ENCODE peak calls at places on chromosomes 3 and 15, in seven cellular contexts. F is stimulated activated CD8-positive, alpha-beta memory T cell treated with anti-CD3 and anti-CD28 coated beads, Interleukin-2, amount 100 ng/mL, for 1 hour; H is anterior cingulate cortex; D is EL; B is globus pallidus; E is T-helper 9 cell; W is neural progenitor cell. S is an unnamed sample.

GRCh38 chr15:33994005-33994615 is 25.8 kb downstream of the CHRM5 start:
- DNase-seq in F (no peak), D (peak; percentile 26), B (no peak), W (peak; percentile 56), E (no peak), H (no peak), S (peak; percentile 60)

GRCh38 chr3:148211725-148212124 is 486.0 kb upstream of the AGTR1 start:
- DNase-seq in F (no peak), W (no peak), B (no peak), E (no peak), D (peak; percentile 61), H (no peak), S (no peak)

GRCh38 chr3:155382396-155383042 is 89.0 kb upstream of the STRIT1 start:
- DNase-seq in F (no peak), W (peak; percentile 91), D (peak; percentile 64), E (no peak), H (peak; percentile 10), B (peak; percentile 56), S (peak; percentile 72)

GRCh38 chr3:48429416-48430358 is at the start of gene PLXNB1:
- DNase-seq in W (peak; percentile 92), F (peak; percentile 26), B (peak; percentile 84), E (peak; percentile 62), H (peak; percentile 45), D (peak; percentile 53), S (peak; percentile 91)

GRCh38 chr15:81977464-81977863 is 68.4 kb downstream of the MEX3B start:
- DNase-seq in D (no peak), W (no peak), E (no peak), B (no peak), F (no peak), H (no peak), S (no peak)

GRCh38 chr3:124985358-124985757 is 50.8 kb upstream of the MUC13 start:
- DNase-seq in W (no peak), E (no peak), H (no peak), B (no peak), F (no peak), D (peak; percentile 91), S (no peak)

GRCh38 chr15:88776646-88777045 is 26.6 kb upstream of the ACAN start:
- DNase-seq in D (no peak), E (no peak), W (no peak), H (no peak), F (no peak), B (peak; percentile 78), S (no peak)

GRCh38 chr15:94070341-94071275 is 160.8 kb upstream of the MCTP2 start:
- DNase-seq in B (peak; percentile 13), D (peak; percentile 12), E (no peak), H (no peak), W (peak; percentile 13), F (no peak), S (peak; percentile 44)

GRCh38 chr3:156816794-156817741 is 9.1 kb upstream of the LEKR1 start:
- DNase-seq in H (peak; percentile 22), D (peak; percentile 93), W (peak; percentile 96), B (peak; percentile 57), E (peak; percentile 73), F (peak; percentile 56), S (peak; percentile 84)

GRCh38 chr3:63047068-63047467 is 171.9 kb upstream of the CADPS start:
- DNase-seq in W (no peak), H (no peak), D (no peak), B (no peak), F (no peak), E (no peak), S (no peak)

GRCh38 chr15:82923744-82924143 is 28.8 kb downstream of the HOMER2 start:
- DNase-seq in W (no peak), D (no peak), H (no peak), B (no peak), E (no peak), F (no peak), S (no peak)

GRCh38 chr3:146189519-146190173 is 28.7 kb upstream of the PLOD2 start:
- DNase-seq in F (no peak), B (peak; percentile 31), H (no peak), W (peak; percentile 71), D (peak; percentile 65), E (no peak), S (peak; percentile 48)

GRCh38 chr3:153221748-153222162 is 59.7 kb downstream of the RAP2B start:
- DNase-seq in W (no peak), H (peak; percentile 14), F (peak; percentile 51), D (peak; percentile 98), E (peak; percentile 63), B (peak; percentile 63), S (no peak)

GRCh38 chr15:48563944-48564343 is 81.6 kb downstream of the FBN1 start:
- DNase-seq in B (no peak), H (no peak), W (no peak), D (no peak), E (no peak), F (no peak), S (no peak)

S was measured in H1.